ENCODE peak calls at places on chromosomes 13 and 19, in four cellular contexts. One of them, this sample, is unnamed.

GRCh38 chr19:40611900-40612698 is 10.9 kb downstream of the LTBP4 start:
- DNase-seq in naive thymus-derived CD4-positive, alpha-beta T cell: no peak
- DNase-seq in hepatocyte: no peak
- DNase-seq in heart right ventricle: no peak
- DNase-seq in this sample: no peak

GRCh38 chr13:76980075-76980718 is 11.7 kb upstream of the CLN5 start:
- DNase-seq in hepatocyte: peak; percentile 85
- DNase-seq in naive thymus-derived CD4-positive, alpha-beta T cell: peak; percentile 78
- DNase-seq in heart right ventricle: peak; percentile 87
- DNase-seq in this sample: peak; percentile 83

GRCh38 chr13:114015608-114016295 is 41.9 kb upstream of the C13orf46 start:
- DNase-seq in naive thymus-derived CD4-positive, alpha-beta T cell: no peak
- DNase-seq in heart right ventricle: peak; percentile 50
- DNase-seq in hepatocyte: no peak
- DNase-seq in this sample: no peak

GRCh38 chr19:47094557-47095517 is 18.7 kb downstream of the ZC3H4 start:
- DNase-seq in naive thymus-derived CD4-positive, alpha-beta T cell: no peak
- DNase-seq in heart right ventricle: no peak
- DNase-seq in hepatocyte: peak; percentile 83
- DNase-seq in this sample: no peak

GRCh38 chr19:4369888-4370260 is 26.5 kb downstream of the MPND start:
- DNase-seq in heart right ventricle: peak; percentile 57
- DNase-seq in naive thymus-derived CD4-positive, alpha-beta T cell: peak; percentile 66
- DNase-seq in hepatocyte: no peak
- DNase-seq in this sample: peak; percentile 63

GRCh38 chr13:113329656-113330312 is 32.7 kb downstream of the LAMP1 start:
- DNase-seq in naive thymus-derived CD4-positive, alpha-beta T cell: no peak
- DNase-seq in heart right ventricle: no peak
- DNase-seq in hepatocyte: no peak
- DNase-seq in this sample: no peak

GRCh38 chr13:105432408-105432807 is 1103.1 kb downstream of the EFNB2 start:
- DNase-seq in hepatocyte: no peak
- DNase-seq in naive thymus-derived CD4-positive, alpha-beta T cell: no peak
- DNase-seq in heart right ventricle: no peak
- DNase-seq in this sample: no peak

GRCh38 chr13:67619987-67620386 is 389.9 kb upstream of the PCDH9 start:
- DNase-seq in naive thymus-derived CD4-positive, alpha-beta T cell: no peak
- DNase-seq in hepatocyte: peak; percentile 4
- DNase-seq in heart right ventricle: no peak
- DNase-seq in this sample: no peak

GRCh38 chr13:54185785-54186184 is 1157.2 kb downstream of the OLFM4 start:
- DNase-seq in hepatocyte: peak; percentile 11
- DNase-seq in naive thymus-derived CD4-positive, alpha-beta T cell: no peak
- DNase-seq in heart right ventricle: no peak
- DNase-seq in this sample: no peak

GRCh38 chr19:14519860-14520407 is 1.7 kb upstream of the DNAJB1 start:
- DNase-seq in heart right ventricle: no peak
- DNase-seq in hepatocyte: no peak
- DNase-seq in naive thymus-derived CD4-positive, alpha-beta T cell: no peak
- DNase-seq in this sample: no peak

GRCh38 chr13:28044608-28045007 is 55.8 kb downstream of the FLT3 start:
- DNase-seq in hepatocyte: no peak
- DNase-seq in naive thymus-derived CD4-positive, alpha-beta T cell: no peak
- DNase-seq in heart right ventricle: no peak
- DNase-seq in this sample: no peak

GRCh38 chr19:50377051-50377441 is 789 bp downstream of the NR1H2 start:
- DNase-seq in naive thymus-derived CD4-positive, alpha-beta T cell: peak; percentile 56
- DNase-seq in heart right ventricle: no peak
- DNase-seq in hepatocyte: no peak
- DNase-seq in this sample: peak; percentile 51

GRCh38 chr19:4403005-4403761 is 743 bp downstream of the CHAF1A start:
- DNase-seq in hepatocyte: no peak
- DNase-seq in naive thymus-derived CD4-positive, alpha-beta T cell: no peak
- DNase-seq in heart right ventricle: no peak
- DNase-seq in this sample: no peak

GRCh38 chr19:17754634-17755532 is 3.6 kb downstream of the FCHO1 start:
- DNase-seq in hepatocyte: no peak
- DNase-seq in heart right ventricle: no peak
- DNase-seq in naive thymus-derived CD4-positive, alpha-beta T cell: no peak
- DNase-seq in this sample: no peak

GRCh38 chr19:48975947-48976847 is 11.1 kb downstream of the FTL start:
- DNase-seq in naive thymus-derived CD4-positive, alpha-beta T cell: peak; percentile 51
- DNase-seq in heart right ventricle: no peak
- DNase-seq in hepatocyte: no peak
- DNase-seq in this sample: no peak

GRCh38 chr19:54096642-54097106 is 3.9 kb downstream of the OSCAR start:
- DNase-seq in naive thymus-derived CD4-positive, alpha-beta T cell: no peak
- DNase-seq in hepatocyte: no peak
- DNase-seq in heart right ventricle: no peak
- DNase-seq in this sample: peak; percentile 54

GRCh38 chr19:37966211-37967072 is 59.4 kb downstream of the SIPA1L3 start:
- DNase-seq in heart right ventricle: no peak
- DNase-seq in naive thymus-derived CD4-positive, alpha-beta T cell: no peak
- DNase-seq in hepatocyte: no peak
- DNase-seq in this sample: no peak

GRCh38 chr13:29802621-29803020 is 47.8 kb downstream of the UBL3 start:
- DNase-seq in hepatocyte: no peak
- DNase-seq in heart right ventricle: no peak
- DNase-seq in naive thymus-derived CD4-positive, alpha-beta T cell: no peak
- DNase-seq in this sample: no peak

GRCh38 chr19:22882797-22883196 is 50.7 kb downstream of the ZNF723 start:
- DNase-seq in naive thymus-derived CD4-positive, alpha-beta T cell: no peak
- DNase-seq in heart right ventricle: no peak
- DNase-seq in hepatocyte: peak; percentile 13
- DNase-seq in this sample: no peak

GRCh38 chr13:42094641-42095040 is 46.2 kb downstream of the DGKH start:
- DNase-seq in naive thymus-derived CD4-positive, alpha-beta T cell: no peak
- DNase-seq in hepatocyte: no peak
- DNase-seq in heart right ventricle: no peak
- DNase-seq in this sample: no peak

GRCh38 chr13:52892925-52893324 is 44.5 kb upstream of the PCDH8 start:
- DNase-seq in naive thymus-derived CD4-positive, alpha-beta T cell: no peak
- DNase-seq in hepatocyte: no peak
- DNase-seq in heart right ventricle: no peak
- DNase-seq in this sample: no peak

GRCh38 chr13:32426191-32426980 is 1.5 kb downstream of the N4BP2L1 start:
- DNase-seq in naive thymus-derived CD4-positive, alpha-beta T cell: peak; percentile 69
- DNase-seq in hepatocyte: no peak
- DNase-seq in heart right ventricle: no peak
- DNase-seq in this sample: peak; percentile 60

GRCh38 chr13:105972811-105973590 is 562.5 kb downstream of the EFNB2 start:
- DNase-seq in hepatocyte: no peak
- DNase-seq in heart right ventricle: no peak
- DNase-seq in naive thymus-derived CD4-positive, alpha-beta T cell: no peak
- DNase-seq in this sample: no peak

GRCh38 chr13:102597029-102598015 is 536 bp downstream of the TPP2 start:
- DNase-seq in hepatocyte: peak; percentile 34
- DNase-seq in naive thymus-derived CD4-positive, alpha-beta T cell: no peak
- DNase-seq in heart right ventricle: no peak
- DNase-seq in this sample: peak; percentile 8

GRCh38 chr19:51339313-51339686 is 2.6 kb downstream of the VSIG10L start:
- DNase-seq in naive thymus-derived CD4-positive, alpha-beta T cell: no peak
- DNase-seq in hepatocyte: peak; percentile 66
- DNase-seq in heart right ventricle: no peak
- DNase-seq in this sample: no peak

GRCh38 chr13:26664286-26664685 is 96.3 kb downstream of the GPR12 start:
- DNase-seq in hepatocyte: no peak
- DNase-seq in naive thymus-derived CD4-positive, alpha-beta T cell: no peak
- DNase-seq in heart right ventricle: no peak
- DNase-seq in this sample: no peak

GRCh38 chr13:100808330-100808729 is 133.7 kb upstream of the TMTC4 start:
- DNase-seq in hepatocyte: no peak
- DNase-seq in heart right ventricle: no peak
- DNase-seq in naive thymus-derived CD4-positive, alpha-beta T cell: no peak
- DNase-seq in this sample: no peak

GRCh38 chr19:53881482-53882390 is at the start of gene PRKCG:
- DNase-seq in hepatocyte: peak; percentile 82
- DNase-seq in heart right ventricle: peak; percentile 43
- DNase-seq in naive thymus-derived CD4-positive, alpha-beta T cell: peak; percentile 64
- DNase-seq in this sample: peak; percentile 83

GRCh38 chr19:51573331-51573730 is 2.2 kb downstream of the ZNF175 start:
- DNase-seq in hepatocyte: no peak
- DNase-seq in naive thymus-derived CD4-positive, alpha-beta T cell: no peak
- DNase-seq in heart right ventricle: no peak
- DNase-seq in this sample: no peak

GRCh38 chr13:44523176-44524017 is 52.7 kb downstream of the TSC22D1 start:
- DNase-seq in heart right ventricle: no peak
- DNase-seq in naive thymus-derived CD4-positive, alpha-beta T cell: no peak
- DNase-seq in hepatocyte: peak; percentile 57
- DNase-seq in this sample: no peak

DNA sequence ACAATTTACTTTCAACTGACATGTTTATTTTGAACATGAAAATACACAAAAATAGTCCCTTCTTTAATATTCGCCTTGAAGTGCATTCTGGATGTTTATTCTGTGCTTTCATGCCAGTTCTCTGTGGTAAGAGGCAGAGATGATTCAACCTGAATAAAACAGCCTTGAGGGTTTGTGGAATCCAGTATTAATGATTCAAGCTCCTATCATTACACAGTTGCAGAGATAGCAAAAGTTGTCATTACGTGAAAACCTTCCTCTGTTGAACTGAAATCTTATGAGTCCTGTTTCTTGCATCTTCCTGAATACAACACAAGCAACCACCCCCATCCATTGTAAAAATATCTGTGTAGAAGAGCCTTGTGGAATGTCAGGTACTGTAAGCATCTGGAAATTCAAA is 142.3 kb upstream of the HTR2A start:
- DNase-seq in heart right ventricle: no peak
- DNase-seq in hepatocyte: no peak
- DNase-seq in naive thymus-derived CD4-positive, alpha-beta T cell: no peak
- DNase-seq in this sample: no peak
- H3K4me1 ChIP-seq in heart right ventricle: no peaks in the 10 kb centered on the region
- H3K4me1 ChIP-seq in hepatocyte: no peaks in the 10 kb centered on the region
- H3K4me1 ChIP-seq in naive thymus-derived CD4-positive, alpha-beta T cell: no peaks in the 10 kb centered on the region
- H3K4me1 ChIP-seq in this sample: no peaks in the 10 kb centered on the region

GRCh38 chr19:11088508-11089253 is 582 bp upstream of the LDLR start:
- DNase-seq in hepatocyte: peak; percentile 26
- DNase-seq in heart right ventricle: no peak
- DNase-seq in naive thymus-derived CD4-positive, alpha-beta T cell: no peak
- DNase-seq in this sample: no peak
- H3K4me1 ChIP-seq in hepatocyte: peaks cover 27% of the 10 kb centered on the region
- H3K4me1 ChIP-seq in heart right ventricle: peaks cover 78% of the 10 kb centered on the region
- H3K4me1 ChIP-seq in naive thymus-derived CD4-positive, alpha-beta T cell: peaks cover 32% of the 10 kb centered on the region
- H3K4me1 ChIP-seq in this sample: peaks cover 52% of the 10 kb centered on the region

GRCh38 chr19:23999821-24000610 is 85.3 kb downstream of the ZNF726 start:
- DNase-seq in hepatocyte: no peak
- DNase-seq in naive thymus-derived CD4-positive, alpha-beta T cell: no peak
- DNase-seq in heart right ventricle: no peak
- DNase-seq in this sample: no peak
- H3K4me1 ChIP-seq in hepatocyte: no peaks in the 10 kb centered on the region
- H3K4me1 ChIP-seq in naive thymus-derived CD4-positive, alpha-beta T cell: no peaks in the 10 kb centered on the region
- H3K4me1 ChIP-seq in heart right ventricle: no peaks in the 10 kb centered on the region
- H3K4me1 ChIP-seq in this sample: no peaks in the 10 kb centered on the region

DNA sequence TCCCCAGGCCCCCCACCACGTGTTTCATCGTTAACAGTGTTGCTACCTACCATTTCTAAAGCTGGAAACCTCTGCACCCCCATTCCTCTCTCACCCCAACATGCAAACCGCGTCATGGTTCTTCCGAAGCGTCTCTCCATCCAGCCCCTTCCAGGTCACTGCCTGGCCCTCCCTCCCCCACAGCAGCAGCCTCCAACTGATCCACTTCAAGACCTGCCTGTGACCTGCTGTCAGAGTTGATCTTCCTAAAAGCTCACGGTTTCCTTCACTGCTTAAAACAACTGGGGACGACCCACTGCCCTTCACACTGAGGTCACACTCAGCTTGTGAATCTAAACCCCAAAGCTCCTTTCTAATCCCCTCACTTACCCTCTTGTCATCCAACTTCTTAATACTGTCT is 47.7 kb downstream of the STK24 start:
- DNase-seq in heart right ventricle: no peak
- DNase-seq in naive thymus-derived CD4-positive, alpha-beta T cell: no peak
- DNase-seq in hepatocyte: no peak
- DNase-seq in this sample: no peak
- H3K4me1 ChIP-seq in heart right ventricle: peaks cover 73% of the 10 kb centered on the region
- H3K4me1 ChIP-seq in naive thymus-derived CD4-positive, alpha-beta T cell: peaks cover 65% of the 10 kb centered on the region
- H3K4me1 ChIP-seq in hepatocyte: no peaks in the 10 kb centered on the region
- H3K4me1 ChIP-seq in this sample: peaks cover 86% of the 10 kb centered on the region

DNA sequence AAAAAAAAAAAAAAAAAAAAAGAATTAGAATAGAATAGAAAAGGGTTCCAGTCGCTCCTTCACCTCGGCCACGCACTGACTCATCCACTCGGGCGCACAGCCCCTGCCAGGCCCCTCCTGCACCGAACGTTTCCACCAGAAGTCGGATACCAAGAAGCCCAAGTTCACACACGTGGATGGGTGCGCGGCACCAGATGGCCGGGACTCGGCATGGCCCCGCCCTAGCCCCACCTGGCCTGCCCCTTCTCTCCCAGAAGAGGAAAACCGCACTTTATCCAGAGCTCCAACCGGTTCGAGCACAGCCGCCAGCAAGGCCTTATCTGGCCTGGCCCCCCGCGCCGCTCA is 5.9 kb downstream of the PRR36 start:
- DNase-seq in naive thymus-derived CD4-positive, alpha-beta T cell: no peak
- DNase-seq in hepatocyte: no peak
- DNase-seq in heart right ventricle: no peak
- DNase-seq in this sample: no peak
- H3K4me1 ChIP-seq in naive thymus-derived CD4-positive, alpha-beta T cell: peaks cover 12% of the 10 kb centered on the region
- H3K4me1 ChIP-seq in hepatocyte: no peaks in the 10 kb centered on the region
- H3K4me1 ChIP-seq in heart right ventricle: peaks cover 43% of the 10 kb centered on the region
- H3K4me1 ChIP-seq in this sample: peaks cover 31% of the 10 kb centered on the region

GRCh38 chr13:40438999-40439797 is 227.2 kb downstream of the FOXO1 start:
- DNase-seq in hepatocyte: peak; percentile 32
- DNase-seq in heart right ventricle: no peak
- DNase-seq in naive thymus-derived CD4-positive, alpha-beta T cell: peak; percentile 28
- DNase-seq in this sample: no peak

GRCh38 chr13:40442826-40443225 is 223.6 kb downstream of the FOXO1 start:
- DNase-seq in heart right ventricle: no peak
- DNase-seq in naive thymus-derived CD4-positive, alpha-beta T cell: no peak
- DNase-seq in hepatocyte: no peak
- DNase-seq in this sample: no peak

GRCh38 chr13:40439928-40440327 is 226.5 kb downstream of the FOXO1 start:
- DNase-seq in hepatocyte: no peak
- DNase-seq in heart right ventricle: no peak
- DNase-seq in naive thymus-derived CD4-positive, alpha-beta T cell: no peak
- DNase-seq in this sample: no peak

GRCh38 chr13:40442191-40442590 is 224.2 kb downstream of the FOXO1 start:
- DNase-seq in hepatocyte: no peak
- DNase-seq in heart right ventricle: peak; percentile 45
- DNase-seq in naive thymus-derived CD4-positive, alpha-beta T cell: no peak
- DNase-seq in this sample: no peak

GRCh38 chr13:40440990-40441820 is 225.2 kb downstream of the FOXO1 start:
- DNase-seq in naive thymus-derived CD4-positive, alpha-beta T cell: no peak
- DNase-seq in hepatocyte: no peak
- DNase-seq in heart right ventricle: peak; percentile 82
- DNase-seq in this sample: no peak
- H3K4me1 ChIP-seq in naive thymus-derived CD4-positive, alpha-beta T cell: peaks cover 4% of the 10 kb centered on the region
- H3K4me1 ChIP-seq in hepatocyte: peaks cover 15% of the 10 kb centered on the region
- H3K4me1 ChIP-seq in heart right ventricle: peaks cover 75% of the 10 kb centered on the region
- H3K4me1 ChIP-seq in this sample: peaks cover 25% of the 10 kb centered on the region

GRCh38 chr13:75391432-75392100 is 90.4 kb downstream of the TBC1D4 start:
- DNase-seq in hepatocyte: no peak
- DNase-seq in heart right ventricle: no peak
- DNase-seq in naive thymus-derived CD4-positive, alpha-beta T cell: no peak
- DNase-seq in this sample: no peak
- H3K4me1 ChIP-seq in hepatocyte: no peaks in the 10 kb centered on the region
- H3K4me1 ChIP-seq in heart right ventricle: peaks cover 42% of the 10 kb centered on the region
- H3K4me1 ChIP-seq in naive thymus-derived CD4-positive, alpha-beta T cell: no peaks in the 10 kb centered on the region
- H3K4me1 ChIP-seq in this sample: no peaks in the 10 kb centered on the region

This sample was measured in CD8-positive, alpha-beta memory T cell.